ENCODE peak calls at places on chromosome 14, in nine cellular contexts. B is NCI-H1417; W is osteocyte; I is central memory CD4-positive, alpha-beta T cell; D is T-helper 2 cell; M is NCI-H69; U is activated naive CD4-positive, alpha-beta T cell treated with anti-CD3 and anti-CD28 coated beads for 36 hours; C is hypothalamus; L is stimulated activated CD4-positive, alpha-beta T cell treated with anti-CD3 and anti-CD28 coated beads, Interleukin-1b, Interleukin-23, amount 100 ng/mL, for 24 hours. F is an unnamed sample.

GRCh38 chr14:55285048-55285652 is 13.9 kb downstream of the FBXO34 start:
- DNase-seq in B (no peak), W (no peak), I (no peak), D (no peak), M (no peak), U (no peak), C (no peak), L (no peak), F (no peak)

GRCh38 chr14:102318781-102319276 is 717 bp upstream of the ZNF839 start:
- DNase-seq in B (no peak), W (no peak), I (no peak), D (no peak), M (peak; percentile 53), U (peak; percentile 32), C (no peak), L (no peak), F (no peak)

GRCh38 chr14:32073537-32074189 is 3.4 kb upstream of the ARHGAP5 start:
- DNase-seq in B (peak; percentile 92), W (no peak), I (peak; percentile 73), D (peak; percentile 74), M (peak; percentile 89), U (peak; percentile 68), C (no peak), L (no peak), F (peak; percentile 48)

GRCh38 chr14:32033516-32033915 is 43.6 kb upstream of the ARHGAP5 start:
- DNase-seq in B (no peak), W (no peak), I (no peak), D (no peak), M (no peak), U (no peak), C (no peak), L (no peak), F (no peak)

GRCh38 chr14:98798099-98798498 is 473.9 kb downstream of the BCL11B start:
- DNase-seq in B (peak; percentile 94), W (no peak), I (no peak), D (no peak), M (peak; percentile 33), U (no peak), C (no peak), L (no peak), F (no peak)

GRCh38 chr14:104964546-104964945 is 13.6 kb downstream of the AHNAK2 start:
- DNase-seq in B (no peak), W (no peak), I (no peak), D (no peak), M (no peak), U (no peak), C (no peak), L (no peak), F (no peak)

GRCh38 chr14:44170099-44170498 is 337.0 kb downstream of the FSCB start:
- DNase-seq in B (no peak), W (no peak), I (no peak), D (no peak), M (no peak), U (no peak), C (no peak), L (no peak), F (no peak)

GRCh38 chr14:50794063-50794645 is 36.8 kb downstream of the NIN start:
- DNase-seq in B (no peak), W (no peak), I (no peak), D (no peak), M (no peak), U (no peak), C (no peak), L (no peak), F (no peak)

GRCh38 chr14:67837011-67837624 is 17.5 kb downstream of the RAD51B start:
- DNase-seq in B (peak; percentile 78), W (no peak), I (peak; percentile 58), D (peak; percentile 81), M (peak; percentile 80), U (peak; percentile 73), C (no peak), L (no peak), F (no peak)

GRCh38 chr14:63650336-63650952 is 8.8 kb upstream of the WDR89 start:
- DNase-seq in B (no peak), W (no peak), I (peak; percentile 64), D (peak; percentile 95), M (no peak), U (peak; percentile 76), C (no peak), L (no peak), F (no peak)

GRCh38 chr14:76998777-76999366 is 29.6 kb downstream of the IRF2BPL start:
- DNase-seq in B (no peak), W (no peak), I (no peak), D (no peak), M (no peak), U (no peak), C (no peak), L (no peak), F (no peak)

GRCh38 chr14:33786091-33786825 is 164.6 kb downstream of the EGLN3 start:
- DNase-seq in B (no peak), W (no peak), I (no peak), D (no peak), M (no peak), U (no peak), C (no peak), L (no peak), F (no peak)

GRCh38 chr14:68232643-68233055 is 413.1 kb downstream of the RAD51B start:
- DNase-seq in B (no peak), W (no peak), I (no peak), D (peak; percentile 63), M (peak; percentile 70), U (peak; percentile 73), C (no peak), L (no peak), F (peak; percentile 12)

GRCh38 chr14:64549805-64550538 is at the start of gene PPP1R36:
- DNase-seq in B (peak; percentile 89), W (no peak), I (peak; percentile 23), D (peak; percentile 65), M (peak; percentile 99), U (peak; percentile 48), C (no peak), L (no peak), F (no peak)

GRCh38 chr14:71311061-71311460 is 403.8 kb downstream of the PCNX1 start:
- DNase-seq in B (no peak), W (no peak), I (no peak), D (no peak), M (no peak), U (no peak), C (no peak), L (no peak), F (no peak)

GRCh38 chr14:94467728-94468520 is 8.1 kb downstream of the SERPINA9 start:
- DNase-seq in B (no peak), W (no peak), I (no peak), D (no peak), M (no peak), U (no peak), C (no peak), L (no peak), F (no peak)

GRCh38 chr14:74664717-74665116 is 48.2 kb downstream of the AREL1 start:
- DNase-seq in B (no peak), W (peak; percentile 17), I (no peak), D (no peak), M (no peak), U (no peak), C (no peak), L (no peak), F (no peak)

GRCh38 chr14:54640480-54640879 is 73.6 kb downstream of the SAMD4A start:
- DNase-seq in B (no peak), W (no peak), I (no peak), D (no peak), M (no peak), U (no peak), C (no peak), L (no peak), F (no peak)

GRCh38 chr14:100749967-100750597 is 23.4 kb downstream of the DLK1 start:
- DNase-seq in B (no peak), W (no peak), I (no peak), D (no peak), M (no peak), U (no peak), C (no peak), L (no peak), F (no peak)

GRCh38 chr14:106883218-106883692 is 1356.9 kb downstream of the TMEM121 start:
- DNase-seq in B (no peak), W (peak; percentile 85), I (no peak), D (peak; percentile 65), M (peak; percentile 31), U (peak; percentile 66), C (no peak), L (no peak), F (no peak)

GRCh38 chr14:49879683-49880204 is 13.1 kb upstream of the ARF6 start:
- DNase-seq in B (peak; percentile 67), W (no peak), I (peak; percentile 65), D (peak; percentile 87), M (peak; percentile 87), U (peak; percentile 79), C (no peak), L (no peak), F (no peak)

GRCh38 chr14:74429991-74430390 is 4.0 kb upstream of the SYNDIG1L start:
- DNase-seq in B (no peak), W (no peak), I (no peak), D (no peak), M (no peak), U (no peak), C (no peak), L (no peak), F (no peak)

GRCh38 chr14:28303248-28303647 is 463.3 kb upstream of the FOXG1 start:
- DNase-seq in B (no peak), W (no peak), I (no peak), D (no peak), M (no peak), U (no peak), C (no peak), L (no peak), F (no peak)

GRCh38 chr14:60184597-60185555 is 19.7 kb upstream of the DHRS7 start:
- DNase-seq in B (no peak), W (no peak), I (no peak), D (no peak), M (peak; percentile 48), U (no peak), C (no peak), L (no peak), F (no peak)

GRCh38 chr14:90545966-90546751 is 149.3 kb downstream of the CALM1 start:
- DNase-seq in B (peak; percentile 68), W (no peak), I (no peak), D (no peak), M (peak; percentile 54), U (no peak), C (peak; percentile 57), L (no peak), F (no peak)

GRCh38 chr14:105837349-105838063 is 311.1 kb downstream of the TMEM121 start:
- DNase-seq in B (no peak), W (no peak), I (no peak), D (no peak), M (no peak), U (no peak), C (no peak), L (no peak), F (no peak)

GRCh38 chr14:89366580-89367448 is 50.2 kb downstream of the FOXN3 start:
- DNase-seq in B (no peak), W (no peak), I (no peak), D (no peak), M (no peak), U (peak; percentile 23), C (no peak), L (no peak), F (no peak)

GRCh38 chr14:31955941-31956579 is 121.0 kb upstream of the ARHGAP5 start:
- DNase-seq in B (no peak), W (no peak), I (no peak), D (no peak), M (no peak), U (no peak), C (no peak), L (no peak), F (no peak)

GRCh38 chr14:54894995-54895394 is 7.6 kb downstream of the GCH1 start:
- DNase-seq in B (peak; percentile 16), W (no peak), I (no peak), D (peak; percentile 13), M (peak; percentile 57), U (no peak), C (no peak), L (no peak), F (no peak)

GRCh38 chr14:81511110-81511900 is 22.3 kb downstream of the SEL1L start:
- DNase-seq in B (no peak), W (no peak), I (no peak), D (no peak), M (no peak), U (no peak), C (no peak), L (no peak), F (no peak)

GRCh38 chr14:105315211-105315721 is 718 bp downstream of the PACS2 start:
- DNase-seq in B (peak; percentile 71), W (no peak), I (peak; percentile 74), D (peak; percentile 53), M (peak; percentile 79), U (peak; percentile 64), C (no peak), L (no peak), F (no peak)